ENCODE peak calls at places on chromosomes 11 and 22, in nine cellular contexts. N, F, O, U, M, Z, X, J and S are unnamed samples.

GRCh38 chr11:3867209-3868071 is 12.0 kb downstream of the STIM1 start:
- DNase-seq in F (peak; percentile 44), Z (no peak), J (no peak), X (peak; percentile 35), U (no peak), N (no peak), M (no peak), O (no peak), S (no peak)

GRCh38 chr11:120128392-120129172 is 9.3 kb downstream of the TRIM29 start:
- DNase-seq in X (no peak), O (no peak), Z (peak; percentile 72), J (peak; percentile 82), U (no peak), M (no peak), N (peak; percentile 13), F (peak; percentile 87), S (no peak)

GRCh38 chr11:60970369-60970774 is 1.1 kb upstream of the CD6 start:
- DNase-seq in M (peak; percentile 40), F (no peak), Z (peak; percentile 71), X (peak; percentile 79), O (peak; percentile 75), U (peak; percentile 58), N (peak; percentile 70), J (peak; percentile 35), S (peak; percentile 36)

GRCh38 chr11:65808744-65809341 is 22.0 kb downstream of the OVOL1 start:
- DNase-seq in J (no peak), M (no peak), X (no peak), N (no peak), O (no peak), F (no peak), Z (no peak), U (no peak), S (no peak)

GRCh38 chr11:37972691-37973090 is 1374.7 kb upstream of the RAG2 start:
- DNase-seq in J (no peak), N (no peak), Z (no peak), M (no peak), U (no peak), X (no peak), O (no peak), F (no peak), S (no peak)

GRCh38 chr22:20456722-20457076 is 19.1 kb upstream of the SCARF2 start:
- DNase-seq in Z (no peak), U (no peak), F (no peak), J (no peak), X (no peak), N (no peak), M (no peak), O (no peak), S (no peak)

GRCh38 chr22:49619301-49619700 is 208.4 kb downstream of the BRD1 start:
- DNase-seq in Z (no peak), U (no peak), X (no peak), N (no peak), F (no peak), J (no peak), O (no peak), M (no peak), S (no peak)

GRCh38 chr11:64519541-64519940 is 71.5 kb upstream of the SLC22A12 start:
- DNase-seq in Z (no peak), U (no peak), J (no peak), F (no peak), X (no peak), M (no peak), O (no peak), N (no peak), S (peak; percentile 38)

GRCh38 chr11:12200359-12201015 is 90.1 kb downstream of the MICAL2 start:
- DNase-seq in X (no peak), Z (peak; percentile 74), O (no peak), M (peak; percentile 63), N (no peak), U (no peak), F (no peak), J (peak; percentile 69), S (peak; percentile 56)

GRCh38 chr11:75347781-75348613 is 3.5 kb downstream of the ARRB1 start:
- DNase-seq in O (no peak), J (peak; percentile 45), N (peak; percentile 44), M (peak; percentile 93), U (no peak), F (no peak), X (no peak), Z (peak; percentile 49), S (peak; percentile 7)

GRCh38 chr11:125165111-125165663 is 636 bp downstream of the PKNOX2 start:
- DNase-seq in J (peak; percentile 37), F (no peak), X (peak; percentile 44), N (peak; percentile 26), Z (peak; percentile 68), O (no peak), U (peak; percentile 43), M (peak; percentile 70), S (peak; percentile 8)

GRCh38 chr11:128603752-128604472 is 16.6 kb upstream of the ETS1 start:
- DNase-seq in X (no peak), Z (peak; percentile 25), U (no peak), N (no peak), F (no peak), O (no peak), M (no peak), J (no peak), S (no peak)

GRCh38 chr22:44270556-44270880 is 42.2 kb downstream of the SHISAL1 start:
- DNase-seq in N (no peak), J (no peak), M (no peak), Z (no peak), F (no peak), O (no peak), X (no peak), U (no peak), S (no peak)

GRCh38 chr11:35121326-35121865 is 17.6 kb upstream of the CD44 start:
- DNase-seq in N (no peak), F (no peak), U (no peak), M (no peak), J (no peak), O (no peak), X (no peak), Z (no peak), S (no peak)

GRCh38 chr11:8315463-8315862 is 51.8 kb upstream of the LMO1 start:
- DNase-seq in F (no peak), J (no peak), U (no peak), Z (peak; percentile 97), O (no peak), X (no peak), N (no peak), M (no peak), S (no peak)

GRCh38 chr11:65615950-65616574 is 486 bp downstream of the PCNX3 start:
- DNase-seq in X (peak; percentile 37), J (no peak), O (peak; percentile 26), U (peak; percentile 90), F (no peak), Z (peak; percentile 68), M (no peak), N (peak; percentile 58), S (peak; percentile 45)

GRCh38 chr11:1006762-1007161 is 29.8 kb downstream of the MUC6 start:
- DNase-seq in Z (no peak), U (no peak), X (peak; percentile 55), M (no peak), J (no peak), N (no peak), F (no peak), O (no peak), S (peak; percentile 53)

GRCh38 chr11:65362320-65362931 is 7.9 kb downstream of the TIGD3 start:
- DNase-seq in Z (no peak), U (no peak), M (no peak), J (no peak), N (no peak), F (no peak), X (no peak), O (no peak), S (no peak)

GRCh38 chr22:28542980-28543621 is 136.5 kb downstream of the TTC28 start:
- DNase-seq in U (no peak), F (no peak), X (no peak), M (no peak), O (no peak), N (no peak), Z (no peak), J (no peak), S (no peak)

GRCh38 chr11:114135737-114136151 is 76.2 kb downstream of the ZBTB16 start:
- DNase-seq in O (no peak), J (peak; percentile 27), U (no peak), X (no peak), F (no peak), M (no peak), Z (no peak), N (peak; percentile 41), S (no peak)

GRCh38 chr11:115198301-115198700 is 305.9 kb downstream of the CADM1 start:
- DNase-seq in M (no peak), J (no peak), F (no peak), N (no peak), X (no peak), Z (no peak), O (no peak), U (no peak), S (peak; percentile 89)

GRCh38 chr11:123745764-123746451 is 4.4 kb upstream of the ZNF202 start:
- DNase-seq in X (no peak), N (no peak), M (no peak), F (no peak), O (no peak), U (no peak), Z (no peak), J (no peak), S (no peak)

GRCh38 chr11:133136376-133136775 is 395.9 kb downstream of the OPCML start:
- DNase-seq in J (no peak), F (no peak), U (no peak), Z (no peak), X (no peak), M (no peak), N (no peak), O (no peak), S (no peak)

GRCh38 chr11:133934599-133935550 is 21.9 kb downstream of the IGSF9B start:
- DNase-seq in O (no peak), M (no peak), U (no peak), J (no peak), F (peak; percentile 26), Z (peak; percentile 12), X (no peak), N (peak; percentile 84), S (no peak)

GRCh38 chr11:10076458-10077141 is 217.4 kb downstream of the SBF2 start:
- DNase-seq in O (no peak), X (peak; percentile 47), F (no peak), J (peak; percentile 55), Z (peak; percentile 52), N (peak; percentile 46), U (peak; percentile 7), M (peak; percentile 3), S (no peak)

GRCh38 chr11:115501895-115502589 is 2.2 kb downstream of the CADM1 start:
- DNase-seq in X (no peak), J (no peak), M (no peak), O (no peak), N (peak; percentile 2), F (no peak), Z (peak; percentile 83), U (no peak), S (peak; percentile 68)